ENCODE peak calls at places on chromosomes 2 and 18, in five cellular contexts. One of them, this sample, is unnamed.

GRCh38 chr2:19677825-19678518 is 223.8 kb downstream of the TTC32 start:
- DNase-seq in RPMI7951: peak
- DNase-seq in stimulated activated CD8-positive, alpha-beta memory T cell treated with anti-CD3 and anti-CD28 coated beads, Interleukin-15, amount 100 ng/mL, for 1 hour: no peak
- DNase-seq in neural progenitor cell: no peak
- DNase-seq in head of caudate nucleus: no peak
- DNase-seq in this sample: no peak

GRCh38 chr2:24542269-24542872 is 51.3 kb downstream of the NCOA1 start:
- DNase-seq in RPMI7951: no peak
- DNase-seq in neural progenitor cell: no peak
- DNase-seq in head of caudate nucleus: no peak
- DNase-seq in stimulated activated CD8-positive, alpha-beta memory T cell treated with anti-CD3 and anti-CD28 coated beads, Interleukin-15, amount 100 ng/mL, for 1 hour: no peak
- DNase-seq in this sample: no peak

GRCh38 chr2:189426886-189427285 is 14.4 kb upstream of the WDR75 start:
- DNase-seq in stimulated activated CD8-positive, alpha-beta memory T cell treated with anti-CD3 and anti-CD28 coated beads, Interleukin-15, amount 100 ng/mL, for 1 hour: no peak
- DNase-seq in head of caudate nucleus: no peak
- DNase-seq in RPMI7951: no peak
- DNase-seq in neural progenitor cell: no peak
- DNase-seq in this sample: no peak

GRCh38 chr2:238557855-238558435 is 131.2 kb downstream of the ASB1 start:
- DNase-seq in neural progenitor cell: no peak
- DNase-seq in head of caudate nucleus: no peak
- DNase-seq in stimulated activated CD8-positive, alpha-beta memory T cell treated with anti-CD3 and anti-CD28 coated beads, Interleukin-15, amount 100 ng/mL, for 1 hour: no peak
- DNase-seq in RPMI7951: no peak
- DNase-seq in this sample: no peak

GRCh38 chr18:22043837-22044236 is 125.6 kb upstream of the GATA6 start:
- DNase-seq in RPMI7951: no peak
- DNase-seq in head of caudate nucleus: no peak
- DNase-seq in neural progenitor cell: no peak
- DNase-seq in stimulated activated CD8-positive, alpha-beta memory T cell treated with anti-CD3 and anti-CD28 coated beads, Interleukin-15, amount 100 ng/mL, for 1 hour: no peak
- DNase-seq in this sample: no peak

GRCh38 chr2:105344704-105345345 is 7.5 kb downstream of the C2orf49 start:
- DNase-seq in stimulated activated CD8-positive, alpha-beta memory T cell treated with anti-CD3 and anti-CD28 coated beads, Interleukin-15, amount 100 ng/mL, for 1 hour: no peak
- DNase-seq in neural progenitor cell: peak
- DNase-seq in RPMI7951: peak
- DNase-seq in head of caudate nucleus: no peak
- DNase-seq in this sample: no peak

GRCh38 chr18:32549248-32549842 is 78.7 kb upstream of the GAREM1 start:
- DNase-seq in RPMI7951: peak
- DNase-seq in head of caudate nucleus: peak
- DNase-seq in neural progenitor cell: peak
- DNase-seq in stimulated activated CD8-positive, alpha-beta memory T cell treated with anti-CD3 and anti-CD28 coated beads, Interleukin-15, amount 100 ng/mL, for 1 hour: peak
- DNase-seq in this sample: peak

GRCh38 chr2:120436885-120437603 is 91.1 kb downstream of the INHBB start:
- DNase-seq in stimulated activated CD8-positive, alpha-beta memory T cell treated with anti-CD3 and anti-CD28 coated beads, Interleukin-15, amount 100 ng/mL, for 1 hour: no peak
- DNase-seq in RPMI7951: peak
- DNase-seq in head of caudate nucleus: no peak
- DNase-seq in neural progenitor cell: peak
- DNase-seq in this sample: no peak

GRCh38 chr2:43576983-43577892 is 18.6 kb downstream of the THADA start:
- DNase-seq in head of caudate nucleus: no peak
- DNase-seq in RPMI7951: peak
- DNase-seq in stimulated activated CD8-positive, alpha-beta memory T cell treated with anti-CD3 and anti-CD28 coated beads, Interleukin-15, amount 100 ng/mL, for 1 hour: no peak
- DNase-seq in neural progenitor cell: peak
- DNase-seq in this sample: no peak

GRCh38 chr18:32548688-32549087 is 78.0 kb upstream of the GAREM1 start:
- DNase-seq in RPMI7951: no peak
- DNase-seq in head of caudate nucleus: no peak
- DNase-seq in neural progenitor cell: peak
- DNase-seq in stimulated activated CD8-positive, alpha-beta memory T cell treated with anti-CD3 and anti-CD28 coated beads, Interleukin-15, amount 100 ng/mL, for 1 hour: no peak
- DNase-seq in this sample: no peak

GRCh38 chr18:2083691-2084090 is 487.6 kb downstream of the METTL4 start:
- DNase-seq in stimulated activated CD8-positive, alpha-beta memory T cell treated with anti-CD3 and anti-CD28 coated beads, Interleukin-15, amount 100 ng/mL, for 1 hour: no peak
- DNase-seq in RPMI7951: peak
- DNase-seq in head of caudate nucleus: no peak
- DNase-seq in neural progenitor cell: peak
- DNase-seq in this sample: no peak

GRCh38 chr2:37916512-37917082 is 8.5 kb upstream of the RMDN2 start:
- DNase-seq in neural progenitor cell: no peak
- DNase-seq in stimulated activated CD8-positive, alpha-beta memory T cell treated with anti-CD3 and anti-CD28 coated beads, Interleukin-15, amount 100 ng/mL, for 1 hour: no peak
- DNase-seq in RPMI7951: peak
- DNase-seq in head of caudate nucleus: no peak
- DNase-seq in this sample: no peak

This sample was measured in putamen.